ENCODE peak calls at places on chromosomes 1 and 21, in five cellular contexts. W is neural progenitor cell, O is brain microvascular endothelial cell, E is upper lobe of right lung, Q is left lung. P is an unnamed sample.

GRCh38 chr1:27488523-27489138 is 1.3 kb downstream of the WASF2 start:
- DNase-seq in W (peak; percentile 30), O (peak; percentile 12), E (no peak), Q (no peak), P (peak; percentile 54)

GRCh38 chr21:17911628-17912027 is 92.5 kb upstream of the C21orf91 start:
- DNase-seq in W (no peak), O (peak; percentile 5), E (no peak), Q (no peak), P (no peak)

GRCh38 chr1:44791364-44791801 is 3.4 kb upstream of the BEST4 start:
- DNase-seq in W (no peak), O (no peak), E (peak; percentile 34), Q (peak; percentile 53), P (no peak)

GRCh38 chr1:226064816-226065248 is 2.3 kb downstream of the H3-3A start:
- DNase-seq in W (peak; percentile 65), O (peak; percentile 61), E (no peak), Q (no peak), P (peak; percentile 73)

GRCh38 chr1:109239580-109240068 is 9.7 kb upstream of the CELSR2 start:
- DNase-seq in W (peak; percentile 78), O (peak; percentile 34), E (peak; percentile 62), Q (peak; percentile 23), P (peak; percentile 88)

GRCh38 chr1:155646307-155646706 is 36.3 kb downstream of the MSTO1 start:
- DNase-seq in W (no peak), O (no peak), E (no peak), Q (no peak), P (no peak)

GRCh38 chr1:72140222-72140621 is 142.1 kb downstream of the NEGR1 start:
- DNase-seq in W (no peak), O (peak; percentile 7), E (no peak), Q (no peak), P (peak; percentile 19)

GRCh38 chr1:228014235-228014930 is 7.6 kb downstream of the WNT3A start:
- DNase-seq in W (no peak), O (peak; percentile 20), E (peak; percentile 55), Q (peak; percentile 57), P (no peak)

GRCh38 chr1:2082064-2082463 is 31.9 kb downstream of the PRKCZ start:
- DNase-seq in W (no peak), O (no peak), E (no peak), Q (peak; percentile 74), P (no peak)

GRCh38 chr1:109630081-109630880 is 10.6 kb downstream of the AMPD2 start:
- DNase-seq in W (peak; percentile 53), O (no peak), E (no peak), Q (peak; percentile 64), P (peak; percentile 34)

GRCh38 chr1:22471078-22471477 is 19.4 kb downstream of the ZBTB40 start:
- DNase-seq in W (no peak), O (peak; percentile 20), E (no peak), Q (no peak), P (no peak)

GRCh38 chr1:15141933-15142647 is 11.5 kb upstream of the TMEM51 start:
- DNase-seq in W (no peak), O (no peak), E (no peak), Q (no peak), P (no peak)

GRCh38 chr1:183635112-183635605 is 424 bp downstream of the ARPC5 start:
- DNase-seq in W (no peak), O (no peak), E (peak; percentile 85), Q (peak; percentile 91), P (no peak)

GRCh38 chr21:27104749-27105439 is 138.0 kb upstream of the ADAMTS5 start:
- DNase-seq in W (no peak), O (peak; percentile 8), E (no peak), Q (no peak), P (peak; percentile 18)

GRCh38 chr1:978835-979743 is 2.8 kb downstream of the PERM1 start:
- DNase-seq in W (no peak), O (no peak), E (peak; percentile 60), Q (peak; percentile 79), P (no peak)

GRCh38 chr1:161307892-161308638 is 1.7 kb downstream of the MPZ start:
- DNase-seq in W (no peak), O (no peak), E (no peak), Q (no peak), P (no peak)

GRCh38 chr1:208047975-208048374 is 137.1 kb upstream of the CD34 start:
- DNase-seq in W (no peak), O (no peak), E (no peak), Q (peak; percentile 65), P (no peak)

GRCh38 chr1:116919802-116920201 is 10.1 kb downstream of the PTGFRN start:
- DNase-seq in W (no peak), O (no peak), E (no peak), Q (no peak), P (peak; percentile 67)

GRCh38 chr1:183806086-183806485 is 1.2 kb downstream of the RGL1 start:
- DNase-seq in W (no peak), O (no peak), E (no peak), Q (no peak), P (no peak)

GRCh38 chr21:14388282-14388681 is 5.3 kb upstream of the HSPA13 start:
- DNase-seq in W (no peak), O (no peak), E (no peak), Q (no peak), P (no peak)

GRCh38 chr21:45011426-45011825 is 63.0 kb upstream of the ADARB1 start:
- DNase-seq in W (no peak), O (no peak), E (no peak), Q (peak; percentile 73), P (no peak)

GRCh38 chr1:189628857-189629256 is 848.8 kb downstream of the BRINP3 start:
- DNase-seq in W (peak; percentile 5), O (no peak), E (no peak), Q (no peak), P (peak; percentile 6)

GRCh38 chr1:117271959-117272358 is 61.2 kb upstream of the VTCN1 start:
- DNase-seq in W (no peak), O (no peak), E (no peak), Q (no peak), P (peak; percentile 91)

GRCh38 chr21:39386194-39386593 is 37.3 kb upstream of the HMGN1 start:
- DNase-seq in W (no peak), O (no peak), E (peak; percentile 73), Q (peak; percentile 80), P (no peak)

GRCh38 chr1:197660389-197660788 is 114.9 kb downstream of the DENND1B start:
- DNase-seq in W (no peak), O (no peak), E (no peak), Q (no peak), P (no peak)

GRCh38 chr21:37087188-37087587 is 14.1 kb downstream of the TTC3 start:
- DNase-seq in W (peak; percentile 7), O (peak; percentile 47), E (no peak), Q (no peak), P (peak; percentile 8)

GRCh38 chr1:162670928-162671663 is 38.8 kb downstream of the DDR2 start:
- DNase-seq in W (no peak), O (peak; percentile 57), E (no peak), Q (no peak), P (no peak)

GRCh38 chr1:15994590-15995351 is 9.3 kb upstream of the SRARP start:
- DNase-seq in W (peak; percentile 46), O (peak; percentile 48), E (peak; percentile 83), Q (peak; percentile 90), P (peak; percentile 53)

GRCh38 chr21:33360281-33360680 is 35.5 kb downstream of the IFNAR1 start:
- DNase-seq in W (no peak), O (peak; percentile 51), E (no peak), Q (no peak), P (no peak)

GRCh38 chr1:4961935-4962645 is 307.7 kb downstream of the AJAP1 start:
- DNase-seq in W (no peak), O (no peak), E (peak; percentile 20), Q (no peak), P (no peak)

GRCh38 chr1:4962836-4963235 is 308.4 kb downstream of the AJAP1 start:
- DNase-seq in W (no peak), O (no peak), E (no peak), Q (no peak), P (no peak)

GRCh38 chr1:4960336-4960735 is 305.9 kb downstream of the AJAP1 start:
- DNase-seq in W (no peak), O (no peak), E (no peak), Q (no peak), P (no peak)

GRCh38 chr1:4959216-4959615 is 304.8 kb downstream of the AJAP1 start:
- DNase-seq in W (no peak), O (no peak), E (peak; percentile 32), Q (no peak), P (no peak)

GRCh38 chr1:4960782-4961475 is 306.5 kb downstream of the AJAP1 start:
- DNase-seq in W (peak; percentile 7), O (no peak), E (peak; percentile 33), Q (no peak), P (peak; percentile 34)
- H3K27ac ChIP-seq in W (no peak overlapping the region), O (no peak overlapping the region), E (no peak overlapping the region), Q (no peak overlapping the region), P (no peak overlapping the region)

GRCh38 chr1:115280073-115280472 is 58.0 kb downstream of the NGF start:
- DNase-seq in W (no peak), O (no peak), E (no peak), Q (no peak), P (no peak)
- H3K27ac ChIP-seq in W (no peak overlapping the region), O (no peak overlapping the region), E (no peak overlapping the region), Q (no peak overlapping the region), P (no peak overlapping the region)

DNA sequence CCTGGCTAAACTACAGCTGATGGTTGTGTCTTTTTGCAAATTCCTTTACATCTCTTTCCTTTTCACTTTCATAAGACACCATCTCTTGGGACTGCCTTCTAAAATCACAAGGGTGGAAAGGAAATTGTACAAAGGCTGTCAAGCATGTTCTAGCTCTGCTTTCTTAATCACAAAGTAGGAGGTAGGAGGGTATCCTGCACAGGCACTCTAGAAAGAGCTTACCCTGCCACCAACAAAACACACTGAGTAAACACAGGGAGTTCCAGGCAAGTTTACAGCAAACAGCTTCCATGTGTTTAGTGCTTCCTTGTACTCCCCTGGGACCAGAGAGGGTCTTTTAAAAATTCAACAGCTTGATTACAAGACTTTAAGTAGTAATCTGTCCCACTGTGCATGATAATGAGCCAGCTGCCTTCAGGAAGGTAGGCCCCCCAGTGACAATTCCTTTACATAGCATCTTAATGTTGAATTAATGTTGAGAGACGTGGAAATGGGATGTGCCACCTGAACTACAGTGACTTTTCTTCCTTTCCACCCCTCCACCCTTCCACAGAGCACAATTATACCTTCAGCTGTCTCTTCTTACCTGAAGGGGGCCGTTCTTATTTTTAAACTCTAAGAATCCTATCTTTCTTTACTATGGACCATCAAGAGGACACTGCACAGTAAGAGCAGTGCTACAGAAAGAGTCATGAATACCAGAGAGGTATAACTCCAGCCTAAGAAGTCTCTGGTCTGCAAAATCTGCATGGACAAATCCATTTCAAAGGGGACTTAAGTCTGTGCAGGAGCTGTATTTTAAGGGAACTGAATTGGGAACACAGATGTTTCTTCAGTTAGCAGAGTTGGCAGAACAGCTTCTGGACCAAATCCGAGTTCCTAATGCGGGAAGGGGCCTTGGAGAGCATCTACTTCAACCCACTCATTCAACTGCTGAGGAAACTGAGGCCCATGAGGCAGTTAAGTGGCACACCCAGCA is 2.2 kb downstream of the PLPP3 start:
- DNase-seq in W (peak; percentile 73), O (peak; percentile 24), E (no peak), Q (no peak), P (peak; percentile 66)
- H3K27ac ChIP-seq in W (peak overlapping the region; percentile 25), O (no peak overlapping the region), E (peak overlapping the region; percentile 94), Q (peak overlapping the region; percentile 91), P (no peak overlapping the region)

GRCh38 chr1:18443573-18444520 is 36.9 kb upstream of the KLHDC7A start:
- DNase-seq in W (no peak), O (no peak), E (no peak), Q (no peak), P (no peak)
- H3K27ac ChIP-seq in W (no peak overlapping the region), O (no peak overlapping the region), E (no peak overlapping the region), Q (no peak overlapping the region), P (no peak overlapping the region)

P was measured in mesendoderm.